ENCODE peak calls at places on chromosomes 6 and 20, in five cellular contexts. V is dermis blood vessel endothelial cell; E is stimulated activated CD8-positive, alpha-beta memory T cell treated with anti-CD3 and anti-CD28 coated beads, Interleukin-7, amount 100 ng/mL, for 48 hours; W is lower lobe of right lung; M is choroid plexus epithelial cell. X is an unnamed sample.

GRCh38 chr20:16922834-16923233 is 174.7 kb downstream of the OTOR start:
- DNase-seq in V (no peak), E (no peak), W (no peak), M (peak; percentile 90), X (no peak)

GRCh38 chr20:32516985-32517873 is 67.9 kb downstream of the NOL4L start:
- DNase-seq in V (peak; percentile 58), E (no peak), W (no peak), M (no peak), X (no peak)

GRCh38 chr6:43076928-43077809 is 1.1 kb downstream of the PTK7 start:
- DNase-seq in V (peak; percentile 29), E (no peak), W (peak; percentile 58), M (no peak), X (peak; percentile 7)

GRCh38 chr6:139137716-139138115 is 2.8 kb downstream of the HECA start:
- DNase-seq in V (no peak), E (no peak), W (no peak), M (no peak), X (no peak)

GRCh38 chr6:87660226-87660886 is 41.7 kb downstream of the AKIRIN2 start:
- DNase-seq in V (peak; percentile 28), E (no peak), W (no peak), M (peak; percentile 56), X (no peak)

GRCh38 chr6:1864496-1864895 is 254.8 kb downstream of the FOXC1 start:
- DNase-seq in V (no peak), E (no peak), W (no peak), M (peak; percentile 37), X (no peak)

GRCh38 chr6:10730254-10730653 is 7.4 kb downstream of the TMEM14C start:
- DNase-seq in V (no peak), E (no peak), W (no peak), M (no peak), X (no peak)

GRCh38 chr6:453152-453551 is 61.6 kb downstream of the IRF4 start:
- DNase-seq in V (no peak), E (no peak), W (no peak), M (no peak), X (no peak)

GRCh38 chr6:75563032-75563431 is 38.6 kb upstream of the SENP6 start:
- DNase-seq in V (peak; percentile 64), E (no peak), W (no peak), M (peak; percentile 66), X (no peak)

GRCh38 chr6:117547688-117548621 is 54.4 kb downstream of the GOPC start:
- DNase-seq in V (peak; percentile 74), E (no peak), W (peak; percentile 54), M (peak; percentile 62), X (peak; percentile 29)

GRCh38 chr20:45463113-45463512 is 6.4 kb upstream of the WFDC2 start:
- DNase-seq in V (no peak), E (no peak), W (no peak), M (no peak), X (no peak)

GRCh38 chr6:8810325-8810724 is 375.0 kb upstream of the SLC35B3 start:
- DNase-seq in V (no peak), E (no peak), W (no peak), M (no peak), X (no peak)

GRCh38 chr6:165508321-165508889 is 154.6 kb downstream of the PDE10A start:
- DNase-seq in V (no peak), E (no peak), W (no peak), M (no peak), X (no peak)

GRCh38 chr20:32600681-32601237 is 15.6 kb upstream of the NOL4L start:
- DNase-seq in V (no peak), E (no peak), W (no peak), M (no peak), X (no peak)

GRCh38 chr20:1509237-1509636 is 18.0 kb upstream of the SIRPB2 start:
- DNase-seq in V (peak; percentile 72), E (no peak), W (no peak), M (peak; percentile 61), X (peak; percentile 9)

GRCh38 chr6:131923356-131923755 is 27.8 kb downstream of the CCN2 start:
- DNase-seq in V (peak; percentile 78), E (peak; percentile 17), W (no peak), M (peak; percentile 76), X (peak; percentile 26)

GRCh38 chr20:43537921-43538854 is 20.6 kb upstream of the SGK2 start:
- DNase-seq in V (peak; percentile 81), E (peak; percentile 13), W (peak; percentile 63), M (peak; percentile 72), X (peak; percentile 57)

GRCh38 chr6:37558158-37558557 is 58.5 kb upstream of the CCDC167 start:
- DNase-seq in V (no peak), E (no peak), W (no peak), M (no peak), X (no peak)

GRCh38 chr20:60715172-60715571 is 536.9 kb upstream of the CDH4 start:
- DNase-seq in V (no peak), E (no peak), W (no peak), M (no peak), X (no peak)

GRCh38 chr6:20652691-20653479 is 118.6 kb downstream of the CDKAL1 start:
- DNase-seq in V (peak; percentile 66), E (no peak), W (no peak), M (peak; percentile 78), X (no peak)

GRCh38 chr6:75376347-75377024 is 91.9 kb upstream of the TMEM30A start:
- DNase-seq in V (peak; percentile 63), E (no peak), W (no peak), M (peak; percentile 75), X (no peak)